ENCODE peak calls at places on chromosomes 6 and 20, in four cellular contexts. Y is psoas muscle, B is ACHN, X is globus pallidus. P is an unnamed sample.

GRCh38 chr6:147434508-147434907 is 74.0 kb upstream of the SAMD5 start:
- DNase-seq in Y (no peak), B (no peak), X (no peak), P (no peak)

GRCh38 chr20:47318596-47319516 is 37.6 kb downstream of the ZMYND8 start:
- DNase-seq in Y (peak; percentile 83), B (peak; percentile 57), X (peak; percentile 76), P (peak; percentile 60)

GRCh38 chr6:7587631-7588100 is 2.3 kb upstream of the SNRNP48 start:
- DNase-seq in Y (no peak), B (no peak), X (no peak), P (peak; percentile 40)

GRCh38 chr20:58908216-58908615 is 55.7 kb downstream of the GNAS start:
- DNase-seq in Y (no peak), B (no peak), X (no peak), P (no peak)

GRCh38 chr20:58818585-58819285 is 32.0 kb downstream of the GNAS-AS1 start:
- DNase-seq in Y (no peak), B (no peak), X (no peak), P (no peak)

GRCh38 chr20:23293689-23294088 is 56.9 kb upstream of the NXT1 start:
- DNase-seq in Y (no peak), B (no peak), X (no peak), P (peak; percentile 69)

GRCh38 chr6:159110013-159110412 is 59.2 kb upstream of the FNDC1 start:
- DNase-seq in Y (no peak), B (peak; percentile 53), X (no peak), P (no peak)

GRCh38 chr20:57748601-57749130 is 38.9 kb upstream of the PMEPA1 start:
- DNase-seq in Y (peak; percentile 78), B (peak; percentile 90), X (peak; percentile 74), P (no peak)

GRCh38 chr6:34391711-34392496 is 565 bp downstream of the NUDT3 start:
- DNase-seq in Y (peak; percentile 59), B (peak; percentile 56), X (peak; percentile 41), P (peak; percentile 66)

GRCh38 chr6:11172501-11173337 is 59.7 kb downstream of the NEDD9 start:
- DNase-seq in Y (peak; percentile 69), B (peak; percentile 41), X (peak; percentile 42), P (peak; percentile 79)

GRCh38 chr20:50169329-50169823 is 15.9 kb upstream of the PEDS1 start:
- DNase-seq in Y (peak; percentile 77), B (peak; percentile 77), X (peak; percentile 75), P (peak; percentile 69)

GRCh38 chr20:35314460-35315198 is 22.4 kb upstream of the FAM83C start:
- DNase-seq in Y (no peak), B (no peak), X (no peak), P (no peak)

GRCh38 chr6:5942591-5942990 is 64.1 kb downstream of the NRN1 start:
- DNase-seq in Y (no peak), B (no peak), X (no peak), P (no peak)

GRCh38 chr20:32031007-32031958 is 20.8 kb upstream of the HCK start:
- DNase-seq in Y (peak; percentile 77), B (peak; percentile 88), X (peak; percentile 58), P (peak; percentile 94)

GRCh38 chr6:151637814-151638213 is 144.0 kb downstream of the CCDC170 start:
- DNase-seq in Y (no peak), B (no peak), X (no peak), P (no peak)

GRCh38 chr6:43334466-43335095 is 26.0 kb upstream of the CRIP3 start:
- DNase-seq in Y (no peak), B (peak; percentile 75), X (no peak), P (peak; percentile 66)

GRCh38 chr20:41098703-41099250 is 38.6 kb upstream of the PLCG1 start:
- DNase-seq in Y (no peak), B (no peak), X (no peak), P (no peak)

GRCh38 chr20:35005463-35005961 is 49.8 kb downstream of the MYH7B start:
- DNase-seq in Y (peak; percentile 8), B (no peak), X (no peak), P (peak; percentile 70)

GRCh38 chr20:32585011-32585518 is at the start of gene NOL4L:
- DNase-seq in Y (no peak), B (peak; percentile 6), X (peak; percentile 51), P (peak; percentile 42)

GRCh38 chr20:38143646-38144554 is 21.2 kb downstream of the TGM2 start:
- DNase-seq in Y (peak; percentile 47), B (peak; percentile 78), X (no peak), P (no peak)

GRCh38 chr6:16681260-16681873 is 79.9 kb downstream of the ATXN1 start:
- DNase-seq in Y (peak; percentile 51), B (peak; percentile 72), X (no peak), P (no peak)

GRCh38 chr6:99607416-99608036 is 893 bp downstream of the PRDM13 start:
- DNase-seq in Y (no peak), B (no peak), X (no peak), P (no peak)

GRCh38 chr6:25122001-25122400 is 157.2 kb upstream of the CARMIL1 start:
- DNase-seq in Y (peak; percentile 35), B (no peak), X (no peak), P (no peak)

GRCh38 chr20:46214831-46215488 is 93.3 kb downstream of the CDH22 start:
- DNase-seq in Y (no peak), B (no peak), X (no peak), P (no peak)

GRCh38 chr6:56521454-56521853 is 121.2 kb downstream of the DST start:
- DNase-seq in Y (no peak), B (no peak), X (no peak), P (no peak)

GRCh38 chr6:116154887-116155286 is 29.0 kb upstream of the COL10A1 start:
- DNase-seq in Y (no peak), B (no peak), X (no peak), P (no peak)

GRCh38 chr20:57461726-57462125 is 63.2 kb downstream of the CTCFL start:
- DNase-seq in Y (no peak), B (no peak), X (no peak), P (no peak)

GRCh38 chr20:62900052-62900691 is 26.1 kb downstream of the DIDO1 start:
- DNase-seq in Y (peak; percentile 74), B (peak; percentile 43), X (peak; percentile 69), P (peak; percentile 85)

GRCh38 chr6:95244749-95245148 is 332.6 kb upstream of the MANEA start:
- DNase-seq in Y (no peak), B (no peak), X (no peak), P (no peak)

GRCh38 chr20:16500197-16500596 is 73.1 kb downstream of the KIF16B start:
- DNase-seq in Y (no peak), B (no peak), X (no peak), P (no peak)

P was measured in cerebellar cortex.